ENCODE peak calls at places on chromosomes 1 and 21, in four cellular contexts. Q is HL-60, D is progenitor cell of endocrine pancreas, S is OCI-LY7. H is an unnamed sample.

GRCh38 chr1:234875953-234876814 is 252.5 kb downstream of the TOMM20 start:
- DNase-seq in Q (peak), D (no peak), S (no peak), H (peak)

GRCh38 chr21:44301961-44302406 is 2.1 kb downstream of the PFKL start:
- DNase-seq in S (peak), Q (peak), D (no peak), H (no peak)

GRCh38 chr1:107009286-107009685 is 47.2 kb upstream of the PRMT6 start:
- DNase-seq in S (no peak), Q (no peak), D (no peak), H (no peak)

GRCh38 chr1:235423214-235423652 is 56.0 kb downstream of the TBCE start:
- DNase-seq in S (no peak), D (no peak), Q (no peak), H (peak)

GRCh38 chr1:41350055-41350378 is 11.2 kb upstream of the FOXO6 start:
- DNase-seq in D (no peak), S (no peak), Q (no peak), H (no peak)

GRCh38 chr1:46480959-46481646 is 8.5 kb upstream of the DMBX1 start:
- DNase-seq in D (no peak), S (no peak), Q (no peak), H (no peak)

GRCh38 chr21:33403786-33404571 is 766 bp downstream of the IFNGR2 start:
- DNase-seq in S (peak), D (peak), Q (peak), H (peak)

GRCh38 chr1:229885568-229886495 is 181.2 kb upstream of the GALNT2 start:
- DNase-seq in Q (no peak), S (no peak), D (no peak), H (no peak)

GRCh38 chr21:31088196-31088751 is 50.0 kb upstream of the KRTAP19-8 start:
- DNase-seq in Q (no peak), S (no peak), D (no peak), H (no peak)

GRCh38 chr1:202244841-202245261 is 51.3 kb downstream of the LGR6 start:
- DNase-seq in S (no peak), D (no peak), Q (no peak), H (no peak)

GRCh38 chr1:16300436-16300835 is 51.8 kb downstream of the FBXO42 start:
- DNase-seq in D (no peak), S (no peak), Q (no peak), H (no peak)

GRCh38 chr1:18890704-18891103 is 11.7 kb downstream of the ALDH4A1 start:
- DNase-seq in D (no peak), Q (no peak), S (no peak), H (no peak)

GRCh38 chr1:108624069-108624468 is 36.8 kb downstream of the HENMT1 start:
- DNase-seq in Q (no peak), S (no peak), D (no peak), H (no peak)

GRCh38 chr1:147292012-147292411 is 49.5 kb downstream of the CHD1L start:
- DNase-seq in S (no peak), D (no peak), Q (no peak), H (no peak)

GRCh38 chr1:93659805-93660479 is 21.7 kb downstream of the BCAR3 start:
- DNase-seq in Q (no peak), D (no peak), S (no peak), H (no peak)

GRCh38 chr21:38899277-38899947 is 93.7 kb downstream of the ETS2 start:
- DNase-seq in D (no peak), S (no peak), Q (no peak), H (no peak)

GRCh38 chr1:27940297-27940696 is 5.5 kb downstream of the SMPDL3B start:
- DNase-seq in Q (peak), D (no peak), S (peak), H (peak)

GRCh38 chr1:198788561-198789064 is 149.8 kb downstream of the PTPRC start:
- DNase-seq in Q (peak), D (no peak), S (peak), H (peak)

GRCh38 chr1:12376236-12377064 is 146.6 kb downstream of the VPS13D start:
- DNase-seq in D (no peak), Q (peak), S (no peak), H (no peak)

GRCh38 chr21:44639331-44639655 is 2.1 kb downstream of the KRTAP10-10 start:
- DNase-seq in Q (no peak), S (no peak), D (no peak), H (no peak)

GRCh38 chr1:94974824-94975223 is 47.9 kb upstream of the CNN3 start:
- DNase-seq in D (no peak), S (no peak), Q (no peak), H (no peak)

GRCh38 chr1:145922266-145922665 is 3.7 kb upstream of the PEX11B start:
- DNase-seq in Q (peak), D (no peak), S (no peak), H (no peak)

GRCh38 chr1:59006932-59007331 is 223.1 kb upstream of the JUN start:
- DNase-seq in Q (no peak), D (no peak), S (no peak), H (no peak)

GRCh38 chr1:187689137-187689536 is 860.4 kb downstream of the PLA2G4A start:
- DNase-seq in Q (no peak), D (no peak), S (no peak), H (no peak)

GRCh38 chr1:29939086-29939485 is 702.8 kb downstream of the PTPRU start:
- DNase-seq in D (no peak), Q (no peak), S (no peak), H (no peak)

GRCh38 chr1:243851129-243851756 is 1.2 kb upstream of the AKT3 start:
- DNase-seq in S (no peak), Q (peak), D (no peak), H (no peak)

GRCh38 chr1:2593251-2593878 is 6.8 kb downstream of the PRXL2B start:
- DNase-seq in S (no peak), D (no peak), Q (no peak), H (no peak)

GRCh38 chr21:34319585-34319984 is 44.2 kb upstream of the KCNE2 start:
- DNase-seq in D (no peak), Q (no peak), S (no peak), H (no peak)

GRCh38 chr1:219210067-219210466 is 36.4 kb downstream of the LYPLAL1 start:
- DNase-seq in D (no peak), S (no peak), Q (no peak), H (no peak)

GRCh38 chr1:232182206-232182605 is 447.7 kb downstream of the SIPA1L2 start:
- DNase-seq in S (no peak), Q (no peak), D (no peak), H (no peak)

GRCh38 chr21:46325073-46325912 is 1.3 kb downstream of the PCNT start:
- DNase-seq in S (peak), Q (peak), D (peak), H (peak)

GRCh38 chr1:100597069-100597741 is 59.3 kb downstream of the GPR88 start:
- DNase-seq in Q (peak), S (no peak), D (no peak), H (no peak)

GRCh38 chr1:44696789-44697188 is 22.3 kb downstream of the ARMH1 start:
- DNase-seq in S (peak), Q (peak), D (no peak), H (no peak)

GRCh38 chr1:206737729-206738222 is 32.8 kb upstream of the IL19 start:
- DNase-seq in D (no peak), S (no peak), Q (no peak), H (no peak)

GRCh38 chr1:50851466-50851865 is 108.6 kb downstream of the FAF1 start:
- DNase-seq in D (no peak), S (no peak), Q (no peak), H (no peak)

GRCh38 chr1:61157420-61157987 is 75.1 kb downstream of the NFIA start:
- DNase-seq in S (no peak), Q (peak), D (no peak), H (no peak)

GRCh38 chr1:190140644-190141043 is 337.0 kb downstream of the BRINP3 start:
- DNase-seq in D (no peak), S (no peak), Q (no peak), H (no peak)

GRCh38 chr1:40439247-40439646 is 11.0 kb upstream of the ZFP69B start:
- DNase-seq in D (no peak), S (no peak), Q (no peak), H (no peak)

GRCh38 chr1:119462964-119463363 is 44.0 kb upstream of the HSD3B1 start:
- DNase-seq in S (no peak), D (no peak), Q (no peak), H (no peak)

DNA sequence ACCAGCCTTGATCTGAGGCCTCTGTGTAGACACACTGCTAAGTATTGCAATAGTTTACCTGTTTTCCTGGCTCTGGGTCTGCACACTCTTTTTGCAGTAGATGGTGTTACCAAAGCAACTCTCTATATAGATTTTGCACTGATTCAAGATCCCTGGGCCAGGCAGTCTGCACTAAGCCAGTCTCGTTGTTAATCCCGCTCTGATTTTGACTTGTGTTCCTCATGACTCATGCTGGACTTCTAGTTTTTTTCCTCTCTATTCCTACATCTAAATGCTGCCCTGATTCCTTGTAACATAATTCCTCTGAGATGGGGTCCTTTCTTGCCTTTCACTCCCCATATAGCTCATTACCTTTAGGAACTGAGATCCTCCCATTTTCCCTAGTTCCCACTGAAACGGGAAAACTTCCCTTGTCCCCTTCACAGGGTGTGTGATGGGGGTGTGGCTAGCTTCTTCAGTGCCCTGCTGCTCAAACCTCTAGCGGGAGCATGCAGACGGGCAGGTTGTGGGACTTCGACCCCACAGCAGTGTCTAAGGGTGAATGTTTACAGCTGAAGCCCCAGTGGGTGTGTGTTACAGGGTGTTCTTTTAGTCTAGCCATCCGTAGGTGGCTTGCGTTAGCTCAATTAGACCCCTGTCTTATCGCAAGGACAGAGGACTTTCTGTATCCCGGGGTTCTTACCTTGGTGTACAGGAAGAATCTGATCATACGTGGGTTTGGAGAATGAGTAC is 106.5 kb upstream of the RAB3GAP2 start:
- DNase-seq in Q (no peak), D (no peak), S (no peak), H (no peak)
- TF ChIP-seq CTCF in Q (no peak), D (no peak), S (no peak), H (no peak)

GRCh38 chr1:172399369-172400072 is 21.0 kb upstream of the C1orf105 start:
- DNase-seq in Q (no peak), D (no peak), S (peak), H (no peak)
- TF ChIP-seq CTCF in Q (no peak), D (peak), S (peak), H (peak)

DNA sequence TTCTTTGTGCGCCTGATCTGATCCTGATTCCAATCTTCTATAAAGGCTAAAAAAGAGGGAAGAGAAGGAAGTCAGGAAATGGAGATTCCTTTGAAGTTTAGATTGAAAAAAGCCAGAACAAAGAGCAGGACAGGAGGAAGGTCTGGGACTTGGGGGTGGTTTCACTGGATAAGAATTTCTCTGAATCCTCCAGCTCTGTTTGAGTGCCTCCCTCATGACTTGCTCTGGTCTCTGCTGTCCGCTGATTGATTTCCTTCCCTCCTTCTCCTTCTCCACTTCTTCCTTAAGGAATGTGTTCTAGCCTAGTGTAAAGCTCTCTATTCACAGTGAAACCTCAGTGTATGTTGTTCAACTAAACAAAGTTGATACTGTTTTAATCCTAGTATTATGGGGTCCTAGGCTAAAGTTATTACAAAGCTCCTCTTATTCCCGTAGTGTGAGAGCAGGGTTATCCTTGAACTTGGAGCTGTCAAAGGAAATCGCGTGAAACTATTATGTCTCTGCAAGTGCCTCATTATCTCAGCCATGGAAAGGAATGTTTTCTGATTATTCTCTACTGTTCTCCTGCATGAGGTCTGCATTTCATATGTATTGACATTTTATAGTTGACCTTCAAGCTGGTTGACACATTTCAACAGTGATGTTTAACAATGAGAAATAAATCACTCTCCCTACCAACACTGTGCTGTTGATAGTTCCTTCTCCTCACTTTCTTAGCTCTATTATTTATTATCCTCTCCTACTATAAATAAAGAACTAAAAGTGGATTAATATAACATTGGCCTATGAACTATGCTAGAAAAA is 82.8 kb upstream of the KCTD3 start:
- DNase-seq in D (no peak), S (no peak), Q (no peak), H (no peak)
- TF ChIP-seq CTCF in D (no peak), S (no peak), Q (no peak), H (no peak)

GRCh38 chr1:246246430-246246829 is 260.6 kb downstream of the SMYD3 start:
- DNase-seq in S (no peak), D (no peak), Q (no peak), H (no peak)
- TF ChIP-seq CTCF in S (no peak), D (no peak), Q (no peak), H (no peak)

DNA sequence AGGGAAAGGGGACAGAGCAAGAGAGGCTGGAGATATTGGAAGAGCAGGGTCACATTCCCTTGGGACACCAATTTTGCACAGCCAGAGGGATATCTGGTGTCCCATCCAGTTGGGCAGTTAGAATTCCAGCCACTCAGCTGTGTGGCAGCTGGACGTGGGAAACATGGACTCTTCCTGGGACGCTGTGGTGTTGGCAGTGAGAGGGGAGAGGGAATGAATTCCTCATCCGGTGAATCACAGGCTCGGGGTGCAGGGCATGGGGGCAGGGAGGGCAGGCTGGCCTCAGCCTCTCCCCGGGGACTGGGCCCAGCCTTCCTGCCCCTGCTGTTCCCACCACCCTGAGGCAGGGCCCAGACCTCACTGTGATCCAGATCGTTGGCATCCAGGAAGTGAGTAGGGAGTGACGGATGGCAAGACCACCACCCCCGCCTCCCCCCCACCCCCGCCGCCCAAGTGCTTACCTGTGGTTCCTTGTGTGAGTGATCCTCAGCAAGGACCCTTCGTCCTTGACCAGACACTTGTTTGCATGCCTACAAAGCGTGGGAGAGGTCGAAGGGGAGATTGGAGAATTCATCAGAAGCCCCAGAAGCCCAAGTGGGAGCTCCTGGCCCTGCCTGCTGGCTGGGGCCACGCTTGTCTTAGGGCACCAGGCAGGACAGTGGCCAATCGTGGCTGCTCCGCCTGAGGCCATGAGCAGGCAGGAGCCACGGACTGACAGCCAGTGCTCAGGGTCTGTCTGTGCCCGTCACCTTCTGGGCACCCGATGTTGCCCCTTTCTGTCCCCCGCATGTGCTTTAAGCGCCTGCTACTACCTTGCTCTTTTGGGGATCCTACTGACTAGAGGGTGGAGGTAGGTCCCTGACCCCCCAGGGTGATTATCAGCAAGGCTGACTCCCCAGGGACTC is 8.7 kb downstream of the WNT3A start:
- DNase-seq in S (no peak), Q (no peak), D (peak), H (peak)
- TF ChIP-seq CTCF in S (no peak), Q (no peak), D (no peak), H (no peak)

DNA sequence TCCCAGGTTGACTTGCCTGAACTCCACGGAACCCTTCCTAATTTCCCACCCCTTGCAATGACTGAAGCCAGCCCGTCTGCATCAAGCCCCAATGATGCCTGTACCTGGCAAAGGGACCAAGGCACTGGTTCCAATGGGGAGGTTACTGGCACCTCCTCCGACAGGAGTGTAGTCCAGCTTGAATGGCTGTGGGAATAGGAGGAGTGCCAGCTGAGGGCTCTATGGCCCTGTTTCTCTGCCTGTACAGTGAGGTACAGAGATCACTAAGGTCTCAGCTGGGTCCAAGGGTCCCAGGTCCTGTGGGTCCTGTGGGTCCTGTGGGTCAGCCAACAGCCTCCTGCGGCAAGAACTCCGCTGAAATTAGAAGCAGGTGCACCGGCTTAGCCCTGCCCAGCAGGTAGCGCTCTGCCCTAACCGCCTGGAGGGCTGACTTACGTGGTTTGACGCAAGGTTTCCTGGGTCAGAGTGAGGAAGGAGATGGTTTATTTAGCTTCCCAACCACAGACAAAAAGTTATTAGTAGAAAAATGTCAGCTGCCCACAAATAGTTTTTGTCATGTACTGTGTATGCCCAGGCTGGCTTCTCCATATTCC is 9.9 kb upstream of the SPRR4 start:
- DNase-seq in Q (no peak), S (no peak), D (no peak), H (peak)
- TF ChIP-seq CTCF in Q (no peak), S (no peak), D (peak), H (no peak)

GRCh38 chr21:28781602-28782274 is 210.9 kb downstream of the LTN1 start:
- DNase-seq in Q (peak), D (no peak), S (peak), H (peak)
- TF ChIP-seq CTCF in Q (peak), D (peak), S (peak), H (peak)

DNA sequence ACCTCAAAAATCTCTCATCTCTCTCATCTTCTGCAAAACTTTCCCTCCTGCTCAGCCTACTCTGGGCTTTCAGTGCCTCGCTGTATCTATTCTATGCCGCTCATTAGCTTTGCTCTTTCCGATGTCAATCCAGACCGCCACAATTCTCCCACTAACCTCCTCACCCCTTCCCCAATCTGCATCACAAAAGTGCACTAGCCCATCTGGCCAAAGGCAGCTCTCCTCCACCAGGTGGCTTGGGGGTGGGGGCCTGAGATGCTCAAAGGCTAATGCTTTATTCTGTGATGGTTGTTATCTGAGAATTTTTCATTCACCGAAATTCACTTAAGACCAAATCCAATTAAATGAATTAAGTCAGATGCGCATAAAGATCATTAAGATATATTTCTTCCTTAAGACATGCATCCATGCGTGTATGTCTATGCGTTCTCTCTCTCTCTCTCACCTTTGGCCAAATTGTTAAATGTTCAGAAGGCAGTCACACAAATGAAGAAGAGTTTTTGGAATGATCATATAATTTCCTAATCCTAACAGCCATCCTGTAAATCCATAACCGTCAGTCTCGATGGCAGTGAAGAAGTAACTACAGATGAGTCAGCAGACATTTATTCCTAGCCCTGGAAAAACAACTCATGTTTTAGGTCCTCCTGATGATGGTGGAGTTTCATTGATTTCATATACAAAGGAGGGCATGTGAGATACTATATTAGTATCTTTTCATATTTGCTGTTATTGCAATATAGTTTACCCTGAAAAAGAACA is 111.3 kb downstream of the C1orf21 start:
- DNase-seq in D (no peak), S (no peak), Q (no peak), H (no peak)
- TF ChIP-seq CTCF in D (no peak), S (no peak), Q (no peak), H (no peak)

H was measured in GM10248.